ENCODE peak calls at places on chromosomes 3 and 15, in seven cellular contexts. L is heart left ventricle; N is psoas muscle; O is A549; T is stimulated activated effector memory CD8-positive, alpha-beta T cell treated with anti-CD3 and anti-CD28 coated beads, Interleukin-12 subunit alpha, Interleukin-12 subunit beta, amount 100 ng/mL, for 72 hours; M is left lung; K is stimulated activated naive CD8-positive, alpha-beta T cell treated with anti-CD3 and anti-CD28 coated beads, Interleukin-15, Interleukin-2, amounts not matched to agents 100 U/mL and 50 U/mL, for 24 hours. E is an unnamed sample.

GRCh38 chr3:9784876-9785443 is 7.3 kb downstream of the TADA3 start:
- ATAC-seq in L (no peak), N (no peak), O (no peak), T (no peak), M (no peak), K (no peak), E (no peak)

GRCh38 chr3:53818221-53819162 is 27.7 kb downstream of the CHDH start:
- ATAC-seq in L (peak), N (no peak), O (no peak), T (peak), M (no peak), K (no peak), E (no peak)

GRCh38 chr3:116051040-116051439 is 394.2 kb downstream of the LSAMP start:
- ATAC-seq in L (no peak), N (no peak), O (no peak), T (no peak), M (no peak), K (no peak), E (no peak)

GRCh38 chr3:87167634-87168456 is 59.3 kb upstream of the CHMP2B start:
- ATAC-seq in L (no peak), N (no peak), O (peak), T (no peak), M (peak), K (no peak), E (no peak)

GRCh38 chr3:143276592-143276991 is 157.0 kb downstream of the CHST2 start:
- ATAC-seq in L (no peak), N (no peak), O (no peak), T (peak), M (no peak), K (peak), E (peak)

GRCh38 chr3:190701096-190701532 is 161.4 kb downstream of the GMNC start:
- ATAC-seq in L (peak), N (peak), O (peak), T (peak), M (peak), K (peak), E (no peak)

GRCh38 chr3:10389341-10389740 is 68.4 kb upstream of the SEC13 start:
- ATAC-seq in L (no peak), N (no peak), O (no peak), T (peak), M (no peak), K (peak), E (peak)

GRCh38 chr15:99106417-99107220 is 1.7 kb downstream of the SYNM start:
- ATAC-seq in L (peak), N (peak), O (no peak), T (peak), M (no peak), K (no peak), E (no peak)

GRCh38 chr3:9224490-9224889 is 25.0 kb downstream of the SRGAP3 start:
- ATAC-seq in L (no peak), N (no peak), O (no peak), T (peak), M (no peak), K (peak), E (peak)

GRCh38 chr15:82810863-82811421 is 1.5 kb downstream of the WHAMM start:
- ATAC-seq in L (no peak), N (no peak), O (no peak), T (peak), M (no peak), K (no peak), E (peak)

GRCh38 chr3:107034142-107034541 is 343.1 kb upstream of the CCDC54 start:
- ATAC-seq in L (no peak), N (no peak), O (no peak), T (no peak), M (no peak), K (no peak), E (no peak)

GRCh38 chr15:71231678-71232224 is 116.5 kb downstream of the THSD4 start:
- ATAC-seq in L (no peak), N (no peak), O (no peak), T (no peak), M (no peak), K (no peak), E (no peak)

GRCh38 chr15:96406701-96407100 is 76.2 kb downstream of the NR2F2 start:
- ATAC-seq in L (no peak), N (no peak), O (no peak), T (no peak), M (no peak), K (no peak), E (no peak)

GRCh38 chr15:100215843-100216169 is 126.0 kb downstream of the ADAMTS17 start:
- ATAC-seq in L (peak), N (peak), O (no peak), T (no peak), M (no peak), K (no peak), E (no peak)

GRCh38 chr15:64337761-64338160 is 18.2 kb downstream of the CSNK1G1 start:
- ATAC-seq in L (no peak), N (no peak), O (no peak), T (no peak), M (no peak), K (no peak), E (no peak)

GRCh38 chr15:48802257-48802656 is 8.6 kb downstream of the CEP152 start:
- ATAC-seq in L (no peak), N (no peak), O (no peak), T (peak), M (no peak), K (no peak), E (no peak)

GRCh38 chr3:24496529-24497482 is 2.2 kb upstream of the THRB start:
- ATAC-seq in L (peak), N (peak), O (peak), T (no peak), M (peak), K (no peak), E (no peak)

GRCh38 chr3:23244642-23245041 is 41.5 kb downstream of the UBE2E2 start:
- ATAC-seq in L (no peak), N (no peak), O (no peak), T (no peak), M (no peak), K (no peak), E (no peak)

GRCh38 chr15:31021067-31021665 is 29.7 kb upstream of the MTMR10 start:
- ATAC-seq in L (no peak), N (no peak), O (no peak), T (no peak), M (no peak), K (no peak), E (peak)

GRCh38 chr3:124514681-124515080 is 215.6 kb upstream of the UMPS start:
- ATAC-seq in L (no peak), N (no peak), O (no peak), T (no peak), M (no peak), K (no peak), E (no peak)

GRCh38 chr3:126749547-126749875 is 45.5 kb downstream of the CHCHD6 start:
- ATAC-seq in L (no peak), N (no peak), O (no peak), T (no peak), M (no peak), K (no peak), E (no peak)

GRCh38 chr15:47819158-47819557 is 101.9 kb downstream of the SEMA6D start:
- ATAC-seq in L (no peak), N (no peak), O (no peak), T (no peak), M (no peak), K (no peak), E (no peak)

GRCh38 chr3:153762411-153763235 is 358.6 kb upstream of the ARHGEF26 start:
- ATAC-seq in L (no peak), N (no peak), O (no peak), T (no peak), M (no peak), K (no peak), E (no peak)

GRCh38 chr3:15294914-15295313 is 37.5 kb downstream of the SH3BP5 start:
- ATAC-seq in L (peak), N (no peak), O (no peak), T (no peak), M (peak), K (no peak), E (peak)

GRCh38 chr3:110562621-110563020 is 509.0 kb upstream of the NECTIN3 start:
- ATAC-seq in L (no peak), N (no peak), O (peak), T (no peak), M (no peak), K (no peak), E (no peak)

GRCh38 chr3:146912233-146913015 is 307.3 kb upstream of the PLSCR5 start:
- ATAC-seq in L (no peak), N (no peak), O (no peak), T (no peak), M (no peak), K (no peak), E (no peak)

GRCh38 chr15:77578641-77579372 is 53.9 kb downstream of the LINGO1 start:
- ATAC-seq in L (no peak), N (no peak), O (no peak), T (peak), M (peak), K (no peak), E (no peak)

GRCh38 chr3:186502138-186502941 is 41.8 kb downstream of the CRYGS start:
- ATAC-seq in L (peak), N (no peak), O (peak), T (peak), M (peak), K (peak), E (no peak)

GRCh38 chr3:28668377-28668721 is 319.7 kb upstream of the AZI2 start:
- ATAC-seq in L (no peak), N (no peak), O (peak), T (no peak), M (no peak), K (no peak), E (no peak)

GRCh38 chr3:147410518-147411234 is 1.5 kb downstream of the ZIC1 start:
- ATAC-seq in L (no peak), N (peak), O (peak), T (no peak), M (no peak), K (no peak), E (no peak)

GRCh38 chr3:120550546-120550945 is 45.6 kb upstream of the NDUFB4 start:
- ATAC-seq in L (peak), N (no peak), O (no peak), T (no peak), M (no peak), K (no peak), E (no peak)

GRCh38 chr3:53843195-53844177 is 2.7 kb downstream of the CHDH start:
- ATAC-seq in L (no peak), N (no peak), O (no peak), T (no peak), M (no peak), K (no peak), E (peak)

GRCh38 chr3:29513236-29513635 is 232.4 kb downstream of the RBMS3 start:
- ATAC-seq in L (peak), N (no peak), O (no peak), T (no peak), M (no peak), K (no peak), E (no peak)

GRCh38 chr3:38151667-38152265 is 13.3 kb downstream of the MYD88 start:
- ATAC-seq in L (no peak), N (no peak), O (peak), T (peak), M (peak), K (peak), E (no peak)

GRCh38 chr3:44280631-44281030 is 38.9 kb downstream of the TOPAZ1 start:
- ATAC-seq in L (no peak), N (no peak), O (no peak), T (no peak), M (no peak), K (no peak), E (no peak)